ENCODE peak calls at places on chromosomes 13 and 19, in eight cellular contexts. C is heart right ventricle, Q is tibial nerve, A is suprapubic skin, D is RWPE1, T is uterus, N is left lung, U is endodermal cell. V is an unnamed sample.

GRCh38 chr19:16233081-16233776 is 35.5 kb downstream of the AP1M1 start:
- DNase-seq in N (peak), D (no peak), C (no peak), A (no peak), U (peak), T (no peak), Q (no peak), V (no peak)

GRCh38 chr13:111187879-111188643 is 73.0 kb downstream of the ARHGEF7 start:
- DNase-seq in U (no peak), D (peak), C (no peak), T (no peak), A (no peak), Q (no peak), N (no peak), V (no peak)

GRCh38 chr19:18846862-18847515 is 15.2 kb downstream of the UPF1 start:
- DNase-seq in D (peak), Q (peak), N (peak), C (peak), A (peak), T (peak), U (peak), V (peak)

GRCh38 chr19:48968179-48968661 is 3.1 kb downstream of the FTL start:
- DNase-seq in A (no peak), N (no peak), C (no peak), U (no peak), D (no peak), Q (no peak), T (no peak), V (no peak)

GRCh38 chr19:19315444-19315843 is 4.9 kb downstream of the SUGP1 start:
- DNase-seq in C (no peak), N (no peak), A (no peak), T (no peak), U (peak), Q (no peak), D (no peak), V (no peak)

GRCh38 chr13:76890036-76890435 is 3.8 kb upstream of the KCTD12 start:
- DNase-seq in U (no peak), N (no peak), Q (no peak), T (no peak), A (no peak), D (peak), C (no peak), V (no peak)

GRCh38 chr13:111626371-111627305 is 306.2 kb downstream of the TEX29 start:
- DNase-seq in Q (no peak), N (no peak), A (no peak), D (no peak), U (no peak), T (no peak), C (no peak), V (no peak)

GRCh38 chr13:50129065-50129922 is 114.0 kb downstream of the KCNRG start:
- DNase-seq in N (peak), U (no peak), C (no peak), D (no peak), T (peak), Q (peak), A (no peak), V (no peak)

GRCh38 chr13:101146101-101146898 is 270.0 kb downstream of the NALCN start:
- DNase-seq in T (no peak), A (no peak), Q (no peak), U (no peak), N (no peak), C (no peak), D (no peak), V (no peak)

GRCh38 chr13:53007872-53008271 is 20.7 kb upstream of the OLFM4 start:
- DNase-seq in N (no peak), Q (no peak), T (peak), A (no peak), D (no peak), U (no peak), C (no peak), V (no peak)

GRCh38 chr13:100673376-100673830 is 1.2 kb downstream of the TMTC4 start:
- DNase-seq in N (no peak), Q (no peak), D (no peak), T (no peak), A (no peak), C (no peak), U (peak), V (no peak)

GRCh38 chr19:32599736-32600157 is 18.8 kb downstream of the PDCD5 start:
- DNase-seq in C (peak), A (no peak), T (no peak), D (peak), Q (no peak), U (peak), N (no peak), V (no peak)

GRCh38 chr13:100100115-100100879 is 11.4 kb downstream of the PCCA start:
- DNase-seq in N (no peak), U (no peak), C (peak), Q (peak), D (peak), T (peak), A (no peak), V (no peak)

GRCh38 chr13:74966814-74967213 is 515.2 kb downstream of the TBC1D4 start:
- DNase-seq in C (peak), N (no peak), A (no peak), T (no peak), D (no peak), Q (no peak), U (no peak), V (no peak)

GRCh38 chr13:28585557-28585956 is 73.4 kb upstream of the POMP start:
- DNase-seq in Q (no peak), A (no peak), U (no peak), D (no peak), C (no peak), T (no peak), N (no peak), V (no peak)
- H3K27ac ChIP-seq in Q (no peak), A (no peak), U (no peak), D (no peak), C (no peak), T (no peak), N (no peak), V (no peak)

DNA sequence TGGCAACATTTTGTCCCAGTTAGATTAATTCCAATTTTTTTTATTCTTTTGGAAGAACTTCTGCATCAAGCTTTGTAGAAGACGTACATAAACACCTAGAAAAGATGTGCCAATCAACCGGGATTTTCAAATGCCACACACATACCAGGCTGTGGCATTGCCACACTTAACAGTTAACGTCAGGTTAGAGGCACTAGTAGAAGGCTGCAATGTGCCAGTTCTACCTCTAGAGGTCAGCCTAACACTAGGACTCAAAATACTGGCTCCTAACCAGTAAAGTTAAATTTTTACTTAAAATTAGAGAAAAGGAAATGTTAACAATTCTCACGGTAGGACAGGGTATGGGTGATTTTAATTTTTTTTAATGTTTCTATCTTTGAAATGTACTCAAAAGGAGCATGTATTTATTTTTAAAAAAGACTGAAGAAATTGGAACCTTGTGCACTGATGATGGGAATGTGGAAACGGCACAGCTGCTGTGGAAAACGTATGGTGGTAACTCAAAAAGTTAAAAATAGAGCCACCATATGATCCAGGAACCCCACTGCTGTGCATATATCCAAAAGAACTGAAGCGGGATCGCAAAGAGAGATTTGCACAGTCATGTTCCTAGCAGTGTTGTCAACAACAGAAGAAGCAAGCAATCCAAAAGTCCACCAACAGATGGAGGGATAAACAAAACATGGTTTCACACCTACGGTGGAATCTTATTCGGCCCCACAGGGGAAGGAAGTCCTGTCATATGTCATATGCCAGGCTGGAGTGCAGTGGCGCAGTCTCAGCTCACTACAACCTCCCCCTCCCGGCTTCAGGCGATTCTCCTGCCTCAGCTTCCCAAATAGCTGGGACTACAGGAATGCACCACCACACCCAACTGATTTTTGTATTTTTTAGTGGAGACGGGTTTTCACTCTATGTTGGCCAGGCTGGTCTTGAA is 30.3 kb downstream of the CRYL1 start:
- DNase-seq in N (no peak), Q (peak), D (peak), T (peak), A (no peak), U (peak), C (peak), V (no peak)
- TF ChIP-seq CTCF in N (peak), Q (peak), D (peak), T (peak), A (peak), U (peak), C (peak), V (peak)

GRCh38 chr19:58473775-58474174 is 2.4 kb upstream of the ZNF446 start:
- DNase-seq in N (peak), U (no peak), D (no peak), Q (no peak), C (no peak), A (no peak), T (no peak), V (no peak)

GRCh38 chr19:58474997-58475713 is 997 bp upstream of the ZNF446 start:
- DNase-seq in T (no peak), D (no peak), N (no peak), Q (no peak), C (no peak), U (no peak), A (no peak), V (no peak)

GRCh38 chr19:58475714-58476497 is at the start of gene ZNF446:
- DNase-seq in D (peak), U (peak), C (peak), T (peak), N (peak), Q (peak), A (peak), V (peak)

GRCh38 chr19:58476498-58477015 is 405 bp downstream of the ZNF446 start:
- DNase-seq in T (no peak), D (no peak), A (no peak), Q (no peak), U (no peak), N (no peak), C (peak), V (no peak)

DNA sequence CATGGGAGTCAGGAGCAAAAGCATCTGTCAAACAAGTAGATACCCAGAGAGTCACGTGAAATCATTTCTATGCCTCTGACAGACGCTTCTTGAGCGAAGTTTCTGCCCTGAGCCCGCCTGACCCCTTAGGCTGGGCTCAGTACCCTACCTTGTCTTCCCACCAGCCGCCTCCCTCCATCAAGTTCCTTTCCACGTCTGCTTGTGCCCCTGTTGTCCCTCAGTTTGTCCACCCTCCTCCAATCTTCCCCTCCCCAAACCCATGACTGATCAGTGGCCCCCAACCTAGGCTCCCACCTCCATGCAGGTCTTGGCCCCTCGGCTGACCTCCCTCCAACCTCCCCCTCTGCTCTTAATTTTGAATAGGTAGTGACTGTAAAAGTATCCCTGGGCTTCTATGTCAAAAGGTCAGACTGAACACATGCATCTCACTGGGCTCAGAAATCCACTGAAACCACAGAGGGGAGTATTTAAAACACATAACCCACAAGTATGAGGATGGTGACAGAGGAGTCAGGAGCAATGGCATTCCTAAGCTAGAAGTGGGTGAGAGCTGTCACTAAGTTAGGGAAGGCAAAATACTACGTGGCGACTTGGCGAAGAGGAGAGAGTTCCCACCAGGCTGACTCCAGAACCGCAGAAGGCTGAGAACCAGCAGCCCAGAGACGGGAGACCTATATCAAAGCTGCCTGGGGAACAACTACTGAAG is 1.7 kb upstream of the ZNF446 start:
- DNase-seq in A (no peak), C (no peak), Q (no peak), D (no peak), N (no peak), T (no peak), U (no peak), V (no peak)
- H3K27ac ChIP-seq in A (no peak), C (no peak), Q (no peak), D (peak), N (peak), T (no peak), U (no peak), V (peak)

DNA sequence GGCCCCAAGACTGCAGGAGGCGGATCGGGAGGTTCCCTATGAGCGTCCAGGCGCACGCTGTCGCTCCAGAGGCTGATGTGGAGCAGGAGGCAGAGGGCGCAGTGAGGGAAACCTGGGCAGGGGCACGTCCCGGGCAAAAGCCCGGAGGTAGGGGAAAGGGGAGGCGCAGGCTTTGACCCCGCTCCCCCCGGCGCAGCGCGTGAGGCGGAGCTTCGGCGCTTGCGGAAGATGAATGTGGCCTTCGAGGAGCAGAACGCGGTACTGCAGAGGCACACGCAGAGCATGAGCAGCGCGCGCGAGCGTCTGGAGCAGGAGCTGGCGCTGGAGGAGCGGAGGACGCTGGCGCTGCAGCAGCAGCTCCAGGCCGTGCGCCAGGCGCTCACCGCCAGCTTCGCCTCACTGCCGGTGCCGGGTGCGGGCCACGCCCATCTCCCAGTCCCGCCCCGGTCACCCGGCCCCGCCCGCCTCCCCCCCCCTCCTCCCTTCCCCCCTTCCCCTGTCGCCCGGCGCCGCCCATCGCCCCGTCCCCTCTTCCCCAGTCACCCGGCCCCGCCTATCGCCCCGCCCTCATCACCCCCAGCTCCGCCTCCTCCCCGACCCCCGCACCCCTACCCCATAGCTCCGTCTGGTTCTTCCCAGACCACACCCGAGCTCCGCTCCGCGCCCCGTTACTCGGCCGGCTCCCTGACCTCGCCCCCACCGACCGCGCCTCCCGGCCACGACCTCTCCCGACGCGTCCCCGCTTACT is 4.1 kb downstream of the HMG20B start:
- DNase-seq in C (peak), N (peak), A (no peak), D (no peak), Q (no peak), T (peak), U (peak), V (no peak)
- TF ChIP-seq CTCF in C (no peak), N (no peak), A (no peak), D (no peak), Q (no peak), T (no peak), U (no peak), V (no peak)

V was measured in coronary artery.